ENCODE peak calls at places on chromosome 9, in seven cellular contexts. G, C, W, A, D, Z and E are unnamed samples.
A peak's percentile ranks its signal among the peaks of the same experiment; 100 is the strongest.

GRCh38 chr9:75491533-75491932 is 398.9 kb upstream of the PCSK5 start:
- ATAC-seq in D (no peak), Z (no peak), W (peak; percentile 56), G (no peak), C (no peak), A (no peak), E (peak; percentile 51)

GRCh38 chr9:134226221-134226930 is 62.0 kb upstream of the RNU6ATAC start:
- ATAC-seq in Z (peak; percentile 24), C (no peak), A (no peak), G (no peak), D (no peak), W (no peak), E (peak; percentile 10)

GRCh38 chr9:113564804-113565237 is 101.3 kb downstream of the RGS3 start:
- ATAC-seq in G (peak; percentile 84), Z (peak; percentile 83), A (peak; percentile 68), D (peak; percentile 6), W (peak; percentile 81), C (no peak), E (peak; percentile 87)

GRCh38 chr9:110095776-110096175 is 112.2 kb downstream of the C9orf152 start:
- ATAC-seq in W (no peak), D (no peak), G (no peak), C (no peak), Z (peak; percentile 55), A (peak; percentile 34), E (peak; percentile 69)

GRCh38 chr9:70110194-70111041 is 66.8 kb downstream of the MAMDC2 start:
- ATAC-seq in A (peak; percentile 22), Z (no peak), G (no peak), W (peak; percentile 53), C (no peak), D (peak; percentile 28), E (peak; percentile 12)

GRCh38 chr9:107313555-107314096 is 30.5 kb downstream of the RAD23B start:
- ATAC-seq in W (no peak), D (no peak), Z (no peak), C (no peak), A (no peak), G (no peak), E (no peak)

GRCh38 chr9:82424599-82424998 is 436.0 kb downstream of the SPATA31D1 start:
- ATAC-seq in A (no peak), G (no peak), W (no peak), Z (no peak), C (no peak), D (no peak), E (no peak)

GRCh38 chr9:127574089-127574921 is 37.8 kb upstream of the STXBP1 start:
- ATAC-seq in Z (peak; percentile 53), D (no peak), G (peak; percentile 53), W (no peak), A (peak; percentile 63), C (no peak), E (no peak)

GRCh38 chr9:106228861-106229260 is 534.5 kb downstream of the TMEM38B start:
- ATAC-seq in Z (no peak), W (peak; percentile 87), A (no peak), D (no peak), C (no peak), G (no peak), E (no peak)